ENCODE peak calls at places on chromosomes 1 and 21, in five cellular contexts. C is BE2C; I is progenitor cell of endocrine pancreas; X is GM03348; K is stimulated activated CD4-positive, alpha-beta T cell treated with anti-CD3 and anti-CD28 coated beads, Interleukin-15, amount 100 ng/mL, for 24 hours. L is an unnamed sample.
A peak's percentile ranks its signal among the peaks of the same experiment; 100 is the strongest.

GRCh38 chr1:67748147-67748546 is 63.1 kb downstream of the GADD45A start:
- DNase-seq in C (no peak), I (no peak), X (no peak), K (no peak), L (no peak)

GRCh38 chr1:37809942-37810341 is 1.9 kb upstream of the YRDC start:
- DNase-seq in C (no peak), I (no peak), X (no peak), K (no peak), L (no peak)

GRCh38 chr1:247209306-247209900 is 37.6 kb upstream of the ZNF124 start:
- DNase-seq in C (peak; percentile 28), I (no peak), X (no peak), K (no peak), L (no peak)

GRCh38 chr1:94713472-94714141 is 106.5 kb upstream of the SLC44A3 start:
- DNase-seq in C (no peak), I (no peak), X (peak; percentile 90), K (peak; percentile 9), L (peak; percentile 70)

GRCh38 chr1:110200666-110201065 is 9.4 kb upstream of the KCNC4 start:
- DNase-seq in C (no peak), I (no peak), X (peak; percentile 36), K (no peak), L (no peak)

GRCh38 chr1:179586107-179586823 is 5.4 kb upstream of the TDRD5 start:
- DNase-seq in C (peak; percentile 82), I (peak; percentile 76), X (peak; percentile 52), K (peak; percentile 19), L (no peak)

GRCh38 chr1:17643861-17644703 is 104.6 kb downstream of the ARHGEF10L start:
- DNase-seq in C (no peak), I (no peak), X (no peak), K (no peak), L (no peak)

GRCh38 chr1:15106608-15107007 is 46.9 kb upstream of the TMEM51 start:
- DNase-seq in C (peak; percentile 40), I (no peak), X (no peak), K (no peak), L (no peak)

GRCh38 chr1:229883504-229884200 is 183.4 kb upstream of the GALNT2 start:
- DNase-seq in C (no peak), I (no peak), X (no peak), K (no peak), L (no peak)

GRCh38 chr1:7373251-7373650 is 397.8 kb upstream of the VAMP3 start:
- DNase-seq in C (no peak), I (no peak), X (no peak), K (no peak), L (no peak)

GRCh38 chr1:12341667-12342066 is 111.8 kb downstream of the VPS13D start:
- DNase-seq in C (no peak), I (no peak), X (no peak), K (peak; percentile 16), L (no peak)

GRCh38 chr1:96370752-96371151 is 350.8 kb upstream of the PTBP2 start:
- DNase-seq in C (no peak), I (no peak), X (peak; percentile 81), K (no peak), L (no peak)

GRCh38 chr1:19407494-19408096 is 77.7 kb downstream of the CAPZB start:
- DNase-seq in C (no peak), I (no peak), X (no peak), K (no peak), L (no peak)

GRCh38 chr21:25005388-25005787 is 601.9 kb downstream of the MRPL39 start:
- DNase-seq in C (no peak), I (no peak), X (peak; percentile 28), K (no peak), L (no peak)

GRCh38 chr1:81803423-81804103 is 2.8 kb downstream of the ADGRL2 start:
- DNase-seq in C (no peak), I (no peak), X (peak; percentile 24), K (no peak), L (no peak)

GRCh38 chr1:206660136-206660535 is 24.6 kb upstream of the MAPKAPK2 start:
- DNase-seq in C (no peak), I (no peak), X (no peak), K (no peak), L (no peak)

GRCh38 chr1:111990878-111991760 is 1.7 kb upstream of the KCND3 start:
- DNase-seq in C (peak; percentile 55), I (peak; percentile 20), X (peak; percentile 77), K (peak; percentile 12), L (peak; percentile 37)

GRCh38 chr1:1022322-1023090 is 2.6 kb downstream of the AGRN start:
- DNase-seq in C (no peak), I (no peak), X (no peak), K (no peak), L (no peak)

GRCh38 chr1:101346419-101346818 is 109.6 kb downstream of the S1PR1 start:
- DNase-seq in C (no peak), I (no peak), X (no peak), K (no peak), L (no peak)

GRCh38 chr1:10630661-10631120 is 155.9 kb downstream of the PEX14 start:
- DNase-seq in C (no peak), I (no peak), X (no peak), K (no peak), L (no peak)

GRCh38 chr21:42694751-42695150 is 41.3 kb downstream of the PDE9A start:
- DNase-seq in C (no peak), I (no peak), X (no peak), K (no peak), L (no peak)

GRCh38 chr1:147494998-147495580 is 46.2 kb upstream of the BCL9 start:
- DNase-seq in C (peak; percentile 84), I (peak; percentile 53), X (peak; percentile 85), K (peak; percentile 81), L (peak; percentile 54)

GRCh38 chr1:25030674-25031589 is 100.9 kb upstream of the RUNX3 start:
- DNase-seq in C (no peak), I (no peak), X (no peak), K (peak; percentile 89), L (no peak)

GRCh38 chr1:21563971-21564370 is 54.7 kb downstream of the ALPL start:
- DNase-seq in C (no peak), I (no peak), X (no peak), K (no peak), L (no peak)

GRCh38 chr1:4318720-4319119 is 335.7 kb upstream of the AJAP1 start:
- DNase-seq in C (no peak), I (no peak), X (no peak), K (no peak), L (no peak)

GRCh38 chr21:43824250-43824882 is 35.0 kb downstream of the RRP1 start:
- DNase-seq in C (no peak), I (no peak), X (peak; percentile 90), K (no peak), L (no peak)

GRCh38 chr1:200866521-200866920 is 6.3 kb upstream of the GPR25 start:
- DNase-seq in C (no peak), I (no peak), X (no peak), K (peak; percentile 80), L (no peak)

GRCh38 chr1:93140106-93140505 is 40.1 kb downstream of the TMED5 start:
- DNase-seq in C (no peak), I (no peak), X (no peak), K (no peak), L (no peak)

L was measured in iPS DF 6.9.